ENCODE peak calls at places on chromosome 3, in four cellular contexts. O, I, G and P are unnamed samples.
A peak's percentile ranks its signal among the peaks of the same experiment; 100 is the strongest.

GRCh38 chr3:36906504-36907149 is 38.2 kb downstream of the TRANK1 start:
- DNase-seq in O (peak; percentile 68), I (no peak), G (peak; percentile 33), P (peak; percentile 27)

GRCh38 chr3:134911611-134912604 is 116.8 kb downstream of the EPHB1 start:
- DNase-seq in O (no peak), I (no peak), G (no peak), P (no peak)

GRCh38 chr3:194176274-194176991 is 40.5 kb downstream of the HES1 start:
- DNase-seq in G (no peak), I (no peak), O (no peak), P (no peak)

GRCh38 chr3:44643024-44643423 is 5.5 kb upstream of the ZNF35 start:
- DNase-seq in G (no peak), I (no peak), O (no peak), P (no peak)

GRCh38 chr3:112365636-112366035 is 32.7 kb downstream of the CD200 start:
- DNase-seq in I (no peak), O (no peak), G (no peak), P (no peak)

GRCh38 chr3:11509175-11510000 is 134.3 kb downstream of the VGLL4 start:
- DNase-seq in G (peak; percentile 75), I (peak; percentile 41), O (peak; percentile 96), P (peak; percentile 85)

GRCh38 chr3:38360345-38360744 is 13.8 kb downstream of the XYLB start:
- DNase-seq in G (no peak), I (peak; percentile 15), O (no peak), P (no peak)

GRCh38 chr3:159607856-159608255 is 380.8 kb upstream of the IL12A start:
- DNase-seq in G (no peak), O (no peak), I (no peak), P (no peak)

GRCh38 chr3:169342652-169343051 is 320.9 kb downstream of the MECOM start:
- DNase-seq in G (no peak), O (no peak), I (peak; percentile 87), P (no peak)

GRCh38 chr3:78724886-78725285 is 1042.9 kb downstream of the ROBO1 start:
- DNase-seq in G (no peak), O (no peak), I (peak; percentile 55), P (no peak)

GRCh38 chr3:35908366-35909232 is 269.3 kb downstream of the ARPP21 start:
- DNase-seq in I (peak; percentile 90), G (peak; percentile 30), O (peak; percentile 87), P (peak; percentile 42)

GRCh38 chr3:41364736-41365135 is 165.4 kb downstream of the CTNNB1 start:
- DNase-seq in O (no peak), I (no peak), G (no peak), P (no peak)

GRCh38 chr3:12724794-12725193 is 34.3 kb downstream of the TMEM40 start:
- DNase-seq in O (no peak), G (no peak), I (no peak), P (no peak)

GRCh38 chr3:42804831-42805821 is 836 bp upstream of the HIGD1A start:
- DNase-seq in G (no peak), O (peak; percentile 20), I (peak; percentile 30), P (no peak)